ENCODE peak calls at places on chromosomes 3 and 15, in six cellular contexts. V is fibroblast of the aortic adventitia, U is posterior vena cava, X is H54, E is body of pancreas, F is AG08395. H is an unnamed sample.

GRCh38 chr3:14016900-14017475 is 107.7 kb downstream of the CHCHD4 start:
- DNase-seq in X (no peak), F (no peak), E (no peak), U (peak), V (no peak), H (peak)

GRCh38 chr15:71051539-71051938 is 63.7 kb upstream of the THSD4 start:
- DNase-seq in F (peak), V (peak), U (peak), X (no peak), E (no peak), H (no peak)

GRCh38 chr15:39269821-39270220 is 311.1 kb upstream of the THBS1 start:
- DNase-seq in F (no peak), E (no peak), V (no peak), X (no peak), U (no peak), H (no peak)

GRCh38 chr3:128649264-128649663 is 1.4 kb downstream of the RPN1 start:
- DNase-seq in E (no peak), F (no peak), X (no peak), V (peak), U (no peak), H (no peak)

GRCh38 chr15:40815042-40815678 is 7.9 kb upstream of the DNAJC17 start:
- DNase-seq in E (no peak), V (no peak), F (no peak), U (no peak), X (no peak), H (no peak)

GRCh38 chr3:64837126-64837738 is 149.4 kb upstream of the ADAMTS9 start:
- DNase-seq in X (no peak), E (no peak), F (no peak), U (no peak), V (no peak), H (no peak)

GRCh38 chr15:52013151-52013791 is 5.7 kb upstream of the MAPK6 start:
- DNase-seq in V (peak), X (no peak), F (peak), U (no peak), E (no peak), H (no peak)

GRCh38 chr15:66102563-66103292 is 150.8 kb downstream of the MEGF11 start:
- DNase-seq in U (no peak), E (no peak), X (no peak), F (no peak), V (no peak), H (no peak)

GRCh38 chr3:56001991-56002390 is 466.3 kb downstream of the ERC2 start:
- DNase-seq in E (no peak), F (no peak), X (no peak), U (no peak), V (no peak), H (no peak)

GRCh38 chr3:144687862-144688261 is 716.2 kb downstream of the DIPK2A start:
- DNase-seq in F (no peak), X (no peak), E (no peak), V (peak), U (no peak), H (no peak)

GRCh38 chr15:72758195-72758594 is 25.4 kb downstream of the ADPGK start:
- DNase-seq in V (peak), X (peak), F (peak), E (no peak), U (no peak), H (no peak)

GRCh38 chr15:85312486-85312885 is 67.9 kb upstream of the AKAP13 start:
- DNase-seq in V (no peak), X (no peak), E (no peak), F (no peak), U (no peak), H (no peak)

GRCh38 chr15:26771917-26772587 is 814 bp downstream of the GABRB3 start:
- DNase-seq in X (no peak), E (peak), F (no peak), V (no peak), U (no peak), H (no peak)

GRCh38 chr15:99414755-99415731 is 150.7 kb upstream of the MEF2A start:
- DNase-seq in F (no peak), X (no peak), V (no peak), E (no peak), U (peak), H (no peak)

GRCh38 chr3:53102601-53103147 is 27.6 kb downstream of the RFT1 start:
- DNase-seq in F (peak), U (peak), E (no peak), V (no peak), X (no peak), H (no peak)

GRCh38 chr3:52218953-52219650 is 6.3 kb downstream of the TLR9 start:
- DNase-seq in X (no peak), V (peak), E (no peak), U (peak), F (no peak), H (no peak)

GRCh38 chr3:37862712-37863551 is 1.3 kb downstream of the CTDSPL start:
- DNase-seq in F (peak), U (no peak), E (no peak), X (no peak), V (peak), H (no peak)

GRCh38 chr3:13111173-13111873 is 38.1 kb upstream of the IQSEC1 start:
- DNase-seq in F (no peak), E (peak), U (peak), X (no peak), V (no peak), H (peak)

GRCh38 chr3:16231983-16232382 is 32.8 kb downstream of the DPH3 start:
- DNase-seq in U (no peak), X (no peak), E (no peak), V (no peak), F (no peak), H (no peak)

GRCh38 chr15:29074045-29074444 is 188.3 kb downstream of the APBA2 start:
- DNase-seq in U (no peak), V (no peak), F (no peak), X (no peak), E (no peak), H (no peak)

GRCh38 chr15:38885001-38885400 is 320.4 kb upstream of the RASGRP1 start:
- DNase-seq in X (no peak), F (no peak), E (no peak), V (peak), U (no peak), H (no peak)

GRCh38 chr3:5172018-5172417 is 15.5 kb upstream of the EDEM1 start:
- DNase-seq in U (no peak), E (no peak), V (no peak), X (no peak), F (no peak), H (no peak)

GRCh38 chr15:78904599-78905358 is 32.1 kb downstream of the MORF4L1 start:
- DNase-seq in U (no peak), V (no peak), X (no peak), F (no peak), E (no peak), H (no peak)

GRCh38 chr3:172591876-172592771 is 68.9 kb upstream of the TNFSF10 start:
- DNase-seq in U (no peak), F (no peak), X (no peak), E (no peak), V (no peak), H (no peak)

GRCh38 chr15:73239564-73240208 is 129.1 kb downstream of the HCN4 start:
- DNase-seq in F (no peak), U (no peak), X (no peak), E (no peak), V (no peak), H (no peak)

GRCh38 chr15:39429898-39430357 is 151.0 kb upstream of the THBS1 start:
- DNase-seq in V (peak), F (peak), E (no peak), U (no peak), X (peak), H (no peak)

GRCh38 chr3:80870476-80871041 is 890.9 kb downstream of the GBE1 start:
- DNase-seq in U (no peak), F (no peak), X (no peak), E (no peak), V (no peak), H (no peak)

GRCh38 chr15:80684697-80685096 is 10.4 kb upstream of the ABHD17C start:
- DNase-seq in V (no peak), X (no peak), E (no peak), U (no peak), F (no peak), H (no peak)

GRCh38 chr3:13825317-13825590 is 54.6 kb downstream of the WNT7A start:
- DNase-seq in X (no peak), U (no peak), V (no peak), E (no peak), F (no peak), H (no peak)

GRCh38 chr15:85354432-85354831 is 26.0 kb upstream of the AKAP13 start:
- DNase-seq in V (peak), X (no peak), U (no peak), F (peak), E (no peak), H (no peak)

GRCh38 chr15:101148166-101148880 is 103.5 kb downstream of the CHSY1 start:
- DNase-seq in V (no peak), E (no peak), U (no peak), X (no peak), F (no peak), H (no peak)

GRCh38 chr3:114460459-114460858 is 166.6 kb downstream of the TIGIT start:
- DNase-seq in E (no peak), V (no peak), X (no peak), F (no peak), U (no peak), H (no peak)

H was measured in mucosa of descending colon.